ENCODE peak calls at places on chromosome 18, in six cellular contexts. E, J, T, B, O and D are unnamed samples.
A peak's percentile ranks its signal among the peaks of the same experiment; 100 is the strongest.

GRCh38 chr18:31354990-31355389 is 21.6 kb upstream of the DSG4 start:
- DNase-seq in E (no peak), J (no peak), T (no peak), B (no peak), O (no peak), D (no peak)

GRCh38 chr18:70337139-70337972 is 48.5 kb downstream of the SOCS6 start:
- DNase-seq in E (no peak), J (peak; percentile 50), T (no peak), B (peak; percentile 83), O (no peak), D (no peak)

GRCh38 chr18:41326311-41326710 is 628.7 kb upstream of the PIK3C3 start:
- DNase-seq in E (no peak), J (no peak), T (no peak), B (peak; percentile 24), O (no peak), D (no peak)

GRCh38 chr18:54973046-54973445 is 13.8 kb upstream of the CCDC68 start:
- DNase-seq in E (no peak), J (no peak), T (no peak), B (no peak), O (no peak), D (no peak)

GRCh38 chr18:23253630-23254029 is 118.3 kb downstream of the CABLES1 start:
- DNase-seq in E (no peak), J (no peak), T (no peak), B (no peak), O (no peak), D (no peak)

GRCh38 chr18:54558609-54559585 is 32.1 kb upstream of the DYNAP start:
- DNase-seq in E (peak; percentile 19), J (no peak), T (no peak), B (no peak), O (peak; percentile 12), D (peak; percentile 3)

GRCh38 chr18:3875376-3875775 is 425.4 kb downstream of the TGIF1 start:
- DNase-seq in E (no peak), J (no peak), T (no peak), B (no peak), O (no peak), D (no peak)

GRCh38 chr18:48785091-48785614 is 165.6 kb downstream of the SMAD7 start:
- DNase-seq in E (peak; percentile 90), J (no peak), T (no peak), B (no peak), O (no peak), D (peak; percentile 94)

GRCh38 chr18:47996091-47996541 is 65.7 kb upstream of the SMAD2 start:
- DNase-seq in E (no peak), J (no peak), T (no peak), B (peak; percentile 15), O (no peak), D (no peak)

GRCh38 chr18:41936471-41937134 is 18.4 kb upstream of the PIK3C3 start:
- DNase-seq in E (no peak), J (no peak), T (no peak), B (no peak), O (no peak), D (no peak)

GRCh38 chr18:55158570-55158969 is 199.3 kb upstream of the CCDC68 start:
- DNase-seq in E (no peak), J (no peak), T (no peak), B (no peak), O (no peak), D (no peak)

GRCh38 chr18:4544131-4544530 is 89.0 kb upstream of the DLGAP1 start:
- DNase-seq in E (no peak), J (no peak), T (no peak), B (no peak), O (no peak), D (no peak)

GRCh38 chr18:61333746-61334490 is 688 bp downstream of the CDH20 start:
- DNase-seq in E (no peak), J (no peak), T (no peak), B (no peak), O (no peak), D (no peak)

GRCh38 chr18:24492445-24492844 is 32.0 kb downstream of the HRH4 start:
- DNase-seq in E (peak; percentile 89), J (no peak), T (no peak), B (no peak), O (no peak), D (no peak)

GRCh38 chr18:79926715-79927596 is 24.5 kb downstream of the SLC66A2 start:
- DNase-seq in E (no peak), J (no peak), T (no peak), B (no peak), O (no peak), D (no peak)

GRCh38 chr18:67733094-67733493 is 216.6 kb upstream of the DSEL start:
- DNase-seq in E (no peak), J (no peak), T (no peak), B (peak; percentile 83), O (no peak), D (no peak)

GRCh38 chr18:36354989-36355388 is 57.5 kb downstream of the FHOD3 start:
- DNase-seq in E (no peak), J (no peak), T (no peak), B (peak; percentile 83), O (no peak), D (no peak)

GRCh38 chr18:44474596-44474995 is 206.1 kb upstream of the SETBP1 start:
- DNase-seq in E (no peak), J (no peak), T (no peak), B (no peak), O (no peak), D (no peak)

GRCh38 chr18:9135081-9135911 is 1.3 kb upstream of the ANKRD12 start:
- DNase-seq in E (no peak), J (no peak), T (no peak), B (no peak), O (no peak), D (no peak)

GRCh38 chr18:37565138-37565984 is at the start of gene CELF4:
- DNase-seq in E (no peak), J (no peak), T (no peak), B (no peak), O (no peak), D (no peak)

GRCh38 chr18:22424564-22424963 is 6.8 kb upstream of the CTAGE1 start:
- DNase-seq in E (no peak), J (no peak), T (no peak), B (no peak), O (no peak), D (no peak)

DNA sequence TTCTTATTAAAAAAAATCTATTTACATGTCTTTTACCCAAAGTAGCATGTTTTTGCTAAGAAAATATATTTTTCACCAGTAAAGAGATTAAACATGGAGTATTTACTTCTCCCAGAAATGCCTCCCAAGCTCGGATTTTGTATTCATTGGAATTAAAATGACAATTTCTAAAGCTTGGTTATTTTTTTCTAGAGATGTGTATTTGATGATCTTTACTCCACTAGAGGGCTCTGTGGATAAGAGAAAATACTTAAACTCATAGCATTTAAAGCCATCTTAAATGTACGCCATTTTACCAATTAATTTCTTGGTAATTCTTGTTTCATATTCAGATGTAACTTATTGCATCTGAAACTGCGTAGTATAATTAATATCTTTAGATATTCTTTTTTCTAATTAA is 461.4 kb downstream of the GALR1 start:
- DNase-seq in E (peak; percentile 8), J (no peak), T (no peak), B (no peak), O (no peak), D (no peak)
- TF ChIP-seq CTCF in E (peak; percentile 66), J (no peak), T (no peak), B (no peak), O (no peak), D (peak; percentile 22)

GRCh38 chr18:13268746-13269285 is 50.3 kb downstream of the LDLRAD4 start:
- DNase-seq in E (no peak), J (no peak), T (no peak), B (no peak), O (no peak), D (no peak)

GRCh38 chr18:13270279-13270911 is 51.8 kb downstream of the LDLRAD4 start:
- DNase-seq in E (no peak), J (no peak), T (no peak), B (no peak), O (no peak), D (no peak)

GRCh38 chr18:13268035-13268700 is 49.6 kb downstream of the LDLRAD4 start:
- DNase-seq in E (no peak), J (no peak), T (no peak), B (peak; percentile 3), O (no peak), D (no peak)

GRCh38 chr18:13271512-13271911 is 53.0 kb downstream of the LDLRAD4 start:
- DNase-seq in E (no peak), J (no peak), T (no peak), B (no peak), O (no peak), D (no peak)

DNA sequence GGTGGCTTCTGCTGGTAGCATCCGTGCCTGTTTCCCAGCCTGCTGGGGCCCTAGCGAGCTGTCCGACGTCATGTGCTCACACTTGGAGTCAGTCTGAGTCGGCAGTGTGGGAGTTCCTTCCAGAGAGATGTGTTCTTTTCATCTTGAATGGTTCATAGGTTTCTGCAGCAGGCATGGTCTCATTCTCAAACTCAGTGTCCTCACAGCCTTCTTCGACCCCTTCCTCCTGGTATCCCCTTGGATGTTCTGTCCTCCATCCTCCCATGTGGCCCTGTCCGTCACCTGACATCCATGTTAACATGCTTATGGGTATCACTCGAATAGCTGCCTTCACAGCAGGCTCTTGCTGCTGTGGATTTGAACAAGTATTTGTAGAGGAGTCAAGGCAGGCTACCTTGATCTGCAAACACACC is 51.0 kb downstream of the LDLRAD4 start:
- DNase-seq in E (no peak), J (no peak), T (no peak), B (no peak), O (no peak), D (no peak)
- H3K4me3 ChIP-seq in E (no peak overlapping the region), J (no peak overlapping the region), T (no peak overlapping the region), B (no peak overlapping the region), O (no peak overlapping the region), D (no peak overlapping the region)

DNA sequence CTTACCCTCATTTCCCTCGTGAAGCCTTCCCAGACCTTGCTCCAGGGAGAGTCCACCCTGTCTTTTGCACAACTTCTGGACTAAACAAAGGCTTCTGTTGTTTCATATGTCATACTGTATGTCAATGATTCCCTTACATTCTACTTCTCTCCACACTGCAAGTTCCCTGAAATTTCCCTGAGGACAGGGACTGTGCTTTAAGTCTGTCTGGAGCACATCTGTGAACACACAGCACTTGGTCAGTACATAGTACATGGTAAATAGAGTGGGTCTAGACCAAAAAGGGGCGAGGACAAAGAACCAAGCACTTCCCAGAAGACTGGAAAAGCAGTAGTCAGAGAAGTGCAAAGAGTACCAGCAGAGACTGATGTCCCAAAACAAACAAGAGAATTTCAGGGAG is 23.7 kb upstream of the IMPA2 start:
- DNase-seq in E (no peak), J (no peak), T (no peak), B (no peak), O (no peak), D (no peak)
- TF ChIP-seq CTCF in E (no peak), J (no peak), T (no peak), B (no peak), O (no peak), D (no peak)

DNA sequence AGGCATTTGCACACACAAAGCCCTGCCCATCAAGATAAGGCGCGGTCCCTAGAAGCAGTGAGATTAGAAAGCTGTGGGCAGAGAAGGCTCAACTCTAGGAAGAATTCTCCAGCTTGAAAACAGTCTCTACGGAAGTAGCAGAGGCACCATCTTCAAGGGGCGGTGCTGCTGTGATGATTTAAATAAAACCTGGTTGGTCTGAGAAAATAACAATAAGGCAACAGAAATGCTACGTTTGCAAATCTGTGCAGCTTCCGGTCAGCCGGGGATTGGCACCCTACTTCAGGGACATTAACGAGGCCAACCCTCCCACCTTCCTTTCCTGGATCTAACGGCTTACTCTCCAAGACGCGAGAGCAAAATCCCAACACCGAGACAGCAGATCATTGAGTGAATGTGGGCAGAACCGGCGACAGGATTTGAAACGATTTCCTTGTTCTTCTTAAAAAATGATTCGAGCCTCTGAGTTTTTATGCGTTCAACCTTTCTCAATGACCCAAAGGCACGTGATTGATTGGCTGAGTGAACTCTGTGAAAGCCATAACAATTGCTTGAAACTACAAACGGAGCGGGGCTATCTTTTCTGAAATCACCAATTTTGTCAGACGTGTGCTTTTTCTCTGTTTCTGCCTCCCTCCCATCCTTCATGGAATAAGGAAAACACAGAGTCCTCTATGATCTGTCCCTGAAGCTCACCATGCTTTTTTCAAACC is 93.7 kb upstream of the ZNF516 start:
- DNase-seq in E (no peak), J (no peak), T (no peak), B (no peak), O (peak; percentile 12), D (no peak)
- H3K4me3 ChIP-seq in E (no peak overlapping the region), J (peak overlapping the region; percentile 33), T (no peak overlapping the region), B (peak overlapping the region; percentile 30), O (peak overlapping the region; percentile 46), D (no peak overlapping the region)